ENCODE peak calls at places on chromosome 21, in four cellular contexts. S is GM12878, N is HepG2, T is K562. A is an unnamed sample.

GRCh38 chr21:37658994-37659458 is 257.2 kb downstream of the KCNJ6 start:
- DNase-seq in T (peak; percentile 41), S (no peak), N (no peak), A (no peak)

GRCh38 chr21:34536820-34537219 is 24.8 kb upstream of the KCNE1 start:
- DNase-seq in T (no peak), S (no peak), N (peak; percentile 43), A (no peak)

GRCh38 chr21:33384851-33385331 is 18.3 kb upstream of the IFNGR2 start:
- DNase-seq in T (no peak), N (no peak), S (no peak), A (no peak)

GRCh38 chr21:41196990-41197389 is 29.0 kb downstream of the BACE2 start:
- DNase-seq in N (no peak), T (no peak), S (no peak), A (no peak)

GRCh38 chr21:32572574-32573420 is 12.5 kb downstream of the TCP10L start:
- DNase-seq in T (peak; percentile 42), N (peak; percentile 71), S (no peak), A (no peak)

GRCh38 chr21:22288885-22289509 is 1290.8 kb downstream of the NCAM2 start:
- DNase-seq in N (no peak), S (no peak), T (no peak), A (no peak)

GRCh38 chr21:42411197-42411869 is 7.6 kb downstream of the UBASH3A start:
- DNase-seq in N (peak; percentile 32), T (peak; percentile 66), S (no peak), A (peak; percentile 47)

GRCh38 chr21:28805885-28806284 is 186.8 kb downstream of the LTN1 start:
- DNase-seq in S (no peak), N (no peak), T (no peak), A (no peak)

GRCh38 chr21:42381347-42381984 is 14.4 kb downstream of the TMPRSS3 start:
- DNase-seq in S (no peak), T (peak; percentile 53), N (peak; percentile 69), A (no peak)

GRCh38 chr21:42108941-42109340 is 37.8 kb downstream of the UMODL1 start:
- DNase-seq in S (no peak), T (no peak), N (no peak), A (no peak)

GRCh38 chr21:33302796-33303195 is 22.0 kb upstream of the IFNAR1 start:
- DNase-seq in N (peak; percentile 47), T (no peak), S (no peak), A (no peak)

GRCh38 chr21:37484535-37485474 is 118.2 kb downstream of the DYRK1A start:
- DNase-seq in S (no peak), T (no peak), N (no peak), A (no peak)

GRCh38 chr21:26409735-26410134 is 163.4 kb downstream of the CYYR1 start:
- DNase-seq in N (no peak), S (no peak), T (no peak), A (peak; percentile 27)

GRCh38 chr21:28538987-28539622 is 453.6 kb downstream of the LTN1 start:
- DNase-seq in S (no peak), N (no peak), T (no peak), A (no peak)

GRCh38 chr21:33931799-33932390 is 16.3 kb upstream of the ATP5PO start:
- DNase-seq in N (no peak), S (no peak), T (no peak), A (no peak)

GRCh38 chr21:42513985-42514882 is 582 bp downstream of the SLC37A1 start:
- DNase-seq in S (no peak), T (peak; percentile 43), N (no peak), A (peak; percentile 74)

GRCh38 chr21:41171210-41171609 is 3.2 kb downstream of the BACE2 start:
- DNase-seq in N (no peak), S (no peak), T (no peak), A (no peak)

GRCh38 chr21:25809013-25809412 is 74.2 kb downstream of the GABPA start:
- DNase-seq in T (no peak), S (no peak), N (no peak), A (no peak)

GRCh38 chr21:28521932-28522826 is 470.5 kb downstream of the LTN1 start:
- DNase-seq in S (no peak), T (no peak), N (no peak), A (peak; percentile 11)

GRCh38 chr21:28397040-28397439 is 595.6 kb downstream of the LTN1 start:
- DNase-seq in T (no peak), S (no peak), N (no peak), A (no peak)

GRCh38 chr21:19523066-19523465 is 1119.5 kb upstream of the TMPRSS15 start:
- DNase-seq in S (no peak), T (no peak), N (no peak), A (no peak)

GRCh38 chr21:37870229-37870628 is 46.0 kb downstream of the KCNJ6 start:
- DNase-seq in S (no peak), N (no peak), T (no peak), A (no peak)

GRCh38 chr21:33968998-33969353 is 53.4 kb upstream of the ATP5PO start:
- DNase-seq in S (no peak), T (no peak), N (no peak), A (no peak)

GRCh38 chr21:37636152-37636860 is 269.7 kb downstream of the DYRK1A start:
- DNase-seq in S (no peak), N (no peak), T (no peak), A (no peak)

GRCh38 chr21:37987668-37988067 is 71.4 kb upstream of the KCNJ6 start:
- DNase-seq in T (no peak), N (no peak), S (no peak), A (no peak)

GRCh38 chr21:41631564-41632461 is 123.9 kb upstream of the TMPRSS2 start:
- DNase-seq in N (no peak), T (no peak), S (no peak), A (no peak)

GRCh38 chr21:23083242-23083641 is 2085.0 kb downstream of the NCAM2 start:
- DNase-seq in T (no peak), S (no peak), N (no peak), A (no peak)

GRCh38 chr21:32482565-32483292 is 70.2 kb downstream of the EVA1C start:
- DNase-seq in S (no peak), T (no peak), N (no peak), A (no peak)

GRCh38 chr21:26469789-26470188 is 103.3 kb downstream of the CYYR1 start:
- DNase-seq in S (no peak), N (no peak), T (no peak), A (no peak)

GRCh38 chr21:18499761-18500376 is 96.3 kb upstream of the TMPRSS15 start:
- DNase-seq in T (peak; percentile 13), S (no peak), N (peak; percentile 21), A (peak; percentile 3)

GRCh38 chr21:42312626-42313104 is 2.5 kb downstream of the TFF3 start:
- DNase-seq in N (no peak), S (no peak), T (no peak), A (no peak)

DNA sequence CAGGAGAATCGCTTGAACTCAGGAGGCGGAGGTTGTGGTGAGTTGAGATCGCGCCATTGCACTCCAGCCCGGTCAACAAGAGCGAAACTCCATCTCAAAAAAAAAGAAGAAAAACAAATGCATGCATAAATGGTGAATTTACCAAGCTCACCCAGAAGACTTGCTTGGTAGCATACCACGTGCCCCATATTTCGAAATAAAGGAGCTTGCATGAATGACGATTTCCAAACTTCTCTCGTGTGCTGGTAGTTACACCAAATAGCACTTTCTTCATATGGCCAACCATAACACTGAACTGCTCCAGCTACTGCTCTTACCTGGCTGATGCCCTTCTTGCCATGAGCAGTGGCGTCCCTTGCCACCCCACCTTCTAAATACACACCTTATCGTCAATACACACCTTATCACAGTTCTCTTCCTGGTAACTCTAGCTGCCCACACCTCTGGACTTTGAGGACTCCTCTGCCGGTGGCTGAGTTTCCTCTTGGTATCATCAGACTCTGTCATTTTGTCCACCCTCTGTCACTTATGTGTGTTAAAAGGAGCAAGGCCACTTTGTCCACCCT is 2.8 kb downstream of the DOP1B start:
- DNase-seq in N (no peak), S (no peak), T (no peak), A (no peak)
- TF ChIP-seq EP300 in N (no peak), S (no peak), T (no peak), A (no peak)

GRCh38 chr21:39137248-39138186 is 45.7 kb downstream of the PSMG1 start:
- DNase-seq in T (peak; percentile 32), N (peak; percentile 43), S (no peak), A (peak; percentile 56)
- TF ChIP-seq MXI1 in T (no peak), N (no peak), S (no peak), A (no peak)

DNA sequence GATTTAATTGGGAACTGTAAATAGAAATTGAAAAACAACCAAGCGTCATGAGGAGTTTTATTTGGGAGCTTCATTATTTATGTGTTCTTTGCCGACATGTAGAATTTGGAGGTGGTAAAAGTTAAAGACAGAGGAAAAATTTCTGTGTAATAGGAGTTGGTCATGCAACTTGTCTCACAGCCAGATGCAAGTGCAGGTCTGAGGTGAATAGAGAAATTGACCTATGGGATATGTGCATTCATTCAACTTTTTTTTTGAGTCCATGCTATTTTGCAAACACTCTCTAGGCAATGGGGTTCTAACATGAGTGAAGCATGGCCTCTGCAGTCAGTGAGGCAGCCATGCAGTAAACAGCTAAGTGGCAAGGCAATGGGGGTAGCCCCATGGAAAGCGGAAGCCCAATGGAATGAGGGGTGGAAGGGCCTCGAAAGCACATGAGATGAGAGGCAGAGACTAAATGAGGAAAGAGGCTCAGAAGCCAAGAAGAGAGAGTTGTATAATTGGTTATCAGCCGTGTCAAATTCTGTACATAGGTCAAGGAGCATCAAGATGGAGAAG is 56.4 kb upstream of the NRIP1 start:
- DNase-seq in N (no peak), T (no peak), S (no peak), A (no peak)
- H2AFZ ChIP-seq in N (peak overlapping the region; percentile 84), T (no peak overlapping the region), S (no peak overlapping the region), A (no peak overlapping the region)

DNA sequence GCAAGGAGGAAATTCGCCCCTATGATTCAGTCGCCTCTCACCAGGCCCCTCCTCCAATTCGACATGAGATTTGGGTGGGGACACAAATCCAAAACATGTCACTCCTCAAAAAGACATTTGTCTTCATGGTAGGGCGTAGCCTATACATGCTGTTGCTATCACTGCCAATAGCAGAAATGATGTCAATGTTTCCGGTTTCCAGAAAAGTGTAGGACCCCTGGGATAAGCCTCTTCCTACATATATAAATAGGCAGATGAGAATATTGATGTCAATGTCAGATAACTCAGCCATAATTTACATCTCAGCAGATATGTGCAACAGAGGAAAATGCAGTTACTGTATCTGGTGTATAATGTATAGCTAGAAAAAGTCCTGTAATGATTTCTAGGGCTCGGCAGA is 16.7 kb downstream of the LRRC3 start:
- DNase-seq in S (no peak), N (no peak), T (no peak), A (no peak)
- TF ChIP-seq EP300 in S (no peak), N (no peak), T (no peak), A (no peak)

DNA sequence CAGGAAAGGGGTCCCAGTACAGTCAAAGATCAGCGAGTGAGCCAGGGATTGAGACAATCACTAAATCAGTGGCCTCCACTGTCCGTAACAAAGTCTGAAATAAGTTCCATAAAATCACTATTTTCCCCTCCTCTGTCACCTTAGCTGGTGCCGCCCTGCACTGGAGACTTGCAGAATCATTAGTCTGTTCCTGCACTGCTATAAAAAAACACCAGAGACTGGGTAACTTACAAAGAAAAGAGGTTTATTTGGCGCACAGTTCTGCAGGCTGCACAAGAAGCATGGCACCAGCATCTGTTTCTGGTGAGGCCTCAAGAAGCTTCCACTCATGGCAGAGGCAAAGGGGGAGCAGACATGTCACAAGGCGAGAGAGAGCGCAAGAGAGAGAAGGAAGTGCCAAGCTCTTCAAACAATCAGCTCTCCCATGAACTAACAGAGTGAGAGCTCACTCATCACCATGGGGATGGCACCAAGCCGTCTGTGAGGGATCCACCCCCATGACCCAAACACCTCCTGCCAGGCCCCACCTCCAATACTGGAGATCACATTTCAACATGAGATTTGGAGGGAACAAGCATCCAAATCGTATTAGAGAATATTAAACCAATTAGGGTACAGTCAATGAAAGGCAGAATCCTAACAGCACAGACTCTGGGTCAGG is 129.8 kb upstream of the TIAM1 start:
- DNase-seq in N (no peak), S (no peak), T (no peak), A (no peak)
- TF ChIP-seq MXI1 in N (no peak), S (no peak), T (no peak), A (no peak)

GRCh38 chr21:35575280-35575915 is 484.9 kb downstream of the SETD4 start:
- DNase-seq in N (no peak), S (no peak), T (no peak), A (no peak)
- H2AFZ ChIP-seq in N (no peak overlapping the region), S (no peak overlapping the region), T (no peak overlapping the region), A (peak overlapping the region; percentile 57)

A was measured in SK-N-SH.